ENCODE peak calls at places on chromosomes 13 and 19, in four cellular contexts. I, A, H and Z are unnamed samples. For H3K4me1, the result is how much of the 10 kb centered on the place peaks cover.

GRCh38 chr13:51585234-51585672 is 991 bp downstream of the WDFY2 start:
- DNase-seq in I (no peak), A (no peak), H (no peak), Z (peak)

GRCh38 chr19:39692166-39692565 is 12.1 kb upstream of the LGALS14 start:
- DNase-seq in I (no peak), A (no peak), H (no peak), Z (no peak)

GRCh38 chr19:51140441-51140840 is 1.7 kb upstream of the SIGLEC7 start:
- DNase-seq in I (no peak), A (no peak), H (no peak), Z (no peak)

GRCh38 chr13:39259371-39259770 is 221.1 kb downstream of the NHLRC3 start:
- DNase-seq in I (no peak), A (no peak), H (no peak), Z (no peak)

GRCh38 chr13:40130871-40131636 is 475.6 kb downstream of the COG6 start:
- DNase-seq in I (no peak), A (no peak), H (peak), Z (no peak)

GRCh38 chr19:55373993-55374757 is 2.5 kb upstream of the TMEM190 start:
- DNase-seq in I (no peak), A (no peak), H (peak), Z (peak)

GRCh38 chr19:633786-634639 is 676 bp upstream of the POLRMT start:
- DNase-seq in I (no peak), A (no peak), H (no peak), Z (no peak)

GRCh38 chr13:109871018-109871370 is 84.6 kb upstream of the IRS2 start:
- DNase-seq in I (no peak), A (no peak), H (no peak), Z (peak)

GRCh38 chr13:106390360-106390759 is 145.1 kb downstream of the EFNB2 start:
- DNase-seq in I (no peak), A (no peak), H (no peak), Z (no peak)

GRCh38 chr13:100274942-100275506 is 186.1 kb downstream of the PCCA start:
- DNase-seq in I (no peak), A (no peak), H (no peak), Z (peak)

GRCh38 chr13:30341815-30342570 is 34.6 kb upstream of the KATNAL1 start:
- DNase-seq in I (peak), A (peak), H (no peak), Z (peak)

GRCh38 chr19:33472696-33473624 is 48.6 kb downstream of the PEPD start:
- DNase-seq in I (no peak), A (no peak), H (peak), Z (peak)

GRCh38 chr19:13026478-13026999 is 31.3 kb downstream of the NFIX start:
- DNase-seq in I (no peak), A (no peak), H (peak), Z (peak)

GRCh38 chr19:46000497-46001246 is 5.4 kb downstream of the CCDC61 start:
- DNase-seq in I (no peak), A (peak), H (no peak), Z (no peak)

GRCh38 chr19:1438933-1439358 is 750 bp downstream of the RPS15 start:
- DNase-seq in I (no peak), A (no peak), H (no peak), Z (no peak)

GRCh38 chr19:2423913-2424685 is 3.3 kb downstream of the TIMM13 start:
- DNase-seq in I (no peak), A (no peak), H (no peak), Z (no peak)

GRCh38 chr13:40271511-40271910 is 394.9 kb downstream of the FOXO1 start:
- DNase-seq in I (peak), A (peak), H (no peak), Z (no peak)

GRCh38 chr19:48835734-48836088 is 580 bp downstream of the HSD17B14 start:
- DNase-seq in I (peak), A (peak), H (peak), Z (peak)

GRCh38 chr19:56138069-56138468 is 3.0 kb upstream of the ZNF444 start:
- DNase-seq in I (no peak), A (no peak), H (no peak), Z (no peak)

GRCh38 chr13:50202485-50202884 is 187.2 kb downstream of the KCNRG start:
- DNase-seq in I (no peak), A (no peak), H (no peak), Z (no peak)

GRCh38 chr13:49357694-49358093 is 86.2 kb downstream of the CAB39L start:
- DNase-seq in I (no peak), A (no peak), H (no peak), Z (no peak)

DNA sequence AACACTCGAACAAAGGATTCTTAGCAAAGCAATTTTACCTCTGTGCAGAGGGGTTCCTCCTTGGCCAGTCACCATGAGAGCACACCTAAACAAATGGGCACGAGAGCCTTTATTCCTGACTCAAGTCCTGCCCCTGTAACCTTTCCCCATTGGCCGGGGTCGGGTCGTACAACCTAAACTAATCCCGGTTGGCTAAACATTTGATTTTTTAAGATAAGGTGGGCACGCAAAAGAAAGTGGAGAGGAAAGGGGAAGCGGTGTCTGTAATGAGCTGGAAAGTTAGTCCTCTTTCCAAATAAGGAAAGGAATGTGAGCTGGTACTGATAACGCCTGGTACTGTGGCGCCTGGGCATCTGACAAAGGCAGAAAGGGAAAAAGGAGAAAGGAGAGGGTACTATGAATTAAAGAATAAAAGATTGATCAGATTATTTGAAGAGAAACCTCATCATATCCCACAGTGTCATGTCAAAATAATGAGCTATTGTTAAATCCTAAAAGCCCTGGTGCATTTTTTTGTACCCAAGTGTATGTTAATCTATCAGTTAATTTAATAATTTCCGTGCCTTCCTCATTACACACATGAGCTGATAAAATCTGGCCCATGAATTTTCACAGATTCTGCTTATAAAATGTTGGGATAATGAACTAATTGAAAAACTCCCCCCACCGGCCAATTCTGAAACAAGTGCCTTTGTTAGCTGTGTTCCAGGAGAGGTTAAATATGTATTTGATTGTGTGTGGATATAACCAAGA is 335.7 kb downstream of the RFC3 start:
- DNase-seq in I (no peak), A (no peak), H (no peak), Z (no peak)
- H3K4me1 ChIP-seq in I (under half), A (under half), H (under half), Z (under half)

GRCh38 chr13:99067160-99067985 is 89.5 kb upstream of the DOCK9 start:
- DNase-seq in I (no peak), A (no peak), H (peak), Z (peak)

GRCh38 chr13:99063952-99064351 is 86.1 kb upstream of the DOCK9 start:
- DNase-seq in I (no peak), A (no peak), H (no peak), Z (no peak)

GRCh38 chr13:99066219-99066618 is 88.4 kb upstream of the DOCK9 start:
- DNase-seq in I (no peak), A (no peak), H (no peak), Z (no peak)

GRCh38 chr13:99064624-99065249 is 86.9 kb upstream of the DOCK9 start:
- DNase-seq in I (no peak), A (no peak), H (no peak), Z (no peak)

GRCh38 chr13:99065250-99066015 is 87.6 kb upstream of the DOCK9 start:
- DNase-seq in I (no peak), A (no peak), H (no peak), Z (no peak)
- H3K4me1 ChIP-seq in I (under half), A (under half), H (under half), Z (under half)

DNA sequence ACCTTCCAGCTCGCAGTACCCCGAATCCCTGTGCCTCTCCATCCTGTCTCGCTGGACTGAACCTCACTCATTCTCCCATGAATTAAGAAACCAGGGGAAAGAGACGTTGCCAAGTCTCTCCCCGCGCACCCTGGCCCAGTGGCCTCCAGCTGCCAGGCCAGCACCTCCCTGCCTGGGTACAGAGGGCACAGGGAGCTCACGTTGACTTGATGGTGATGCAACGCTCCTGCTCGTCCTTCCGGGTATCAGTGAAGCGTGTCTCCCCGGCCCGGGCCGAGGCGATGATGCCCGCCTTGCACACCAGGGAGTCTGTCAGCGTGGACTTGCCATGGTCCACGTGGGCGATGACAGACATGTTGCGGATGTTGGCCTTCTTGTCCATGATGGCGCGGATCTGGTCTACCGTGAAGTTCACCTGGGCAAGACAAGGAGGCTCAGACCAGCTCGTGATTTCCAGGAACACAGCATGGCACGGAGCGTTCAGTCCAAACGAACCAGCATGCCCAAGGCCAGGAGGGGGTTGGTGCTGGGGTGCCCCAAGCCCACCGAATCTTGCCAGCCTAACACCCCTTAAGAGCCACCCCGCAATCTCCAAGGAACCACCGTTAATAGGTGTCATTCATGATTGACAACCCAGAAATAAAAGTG is 1.2 kb downstream of the EEF2 start:
- DNase-seq in I (no peak), A (no peak), H (peak), Z (no peak)
- H3K4me1 ChIP-seq in I (under half), A (half or more), H (under half), Z (under half)

DNA sequence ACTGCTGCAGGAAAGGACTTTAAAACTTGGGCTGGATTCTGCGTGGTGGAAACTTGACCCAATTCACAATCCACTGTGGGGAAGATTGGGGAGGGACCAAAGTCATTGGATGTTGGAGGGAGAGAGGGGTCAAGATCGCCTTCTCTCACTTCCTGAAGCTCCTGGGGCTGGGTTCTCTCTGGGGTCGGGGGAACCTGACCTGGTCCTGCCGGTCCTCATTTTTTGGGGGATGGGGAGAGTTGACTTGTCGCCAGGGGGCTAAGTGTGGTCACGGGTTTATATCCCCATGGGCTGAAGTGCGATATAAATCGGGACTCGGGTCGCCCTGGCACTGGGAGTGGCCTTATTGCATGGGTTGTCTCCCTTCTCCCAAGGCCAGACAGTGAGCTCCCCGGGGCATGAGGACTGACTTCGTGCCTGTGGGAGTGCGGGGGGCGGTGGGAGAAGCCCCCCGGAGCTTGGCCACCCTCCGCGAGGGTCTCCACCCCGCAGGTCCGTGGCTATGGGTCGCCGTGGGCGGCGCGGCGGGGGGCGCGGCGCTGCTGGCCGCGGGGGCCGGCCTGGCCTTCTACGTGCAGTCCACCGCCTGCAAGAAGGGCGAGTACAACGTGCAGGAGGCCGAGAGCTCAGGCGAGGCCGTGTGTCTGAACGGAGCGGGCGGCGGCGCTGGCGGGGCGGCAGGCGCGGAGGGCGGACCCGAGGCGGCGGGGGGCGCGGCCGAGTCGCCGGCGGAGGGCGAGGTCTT is 6.3 kb downstream of the ICAM5 start:
- DNase-seq in I (no peak), A (no peak), H (no peak), Z (no peak)
- H3K4me1 ChIP-seq in I (under half), A (under half), H (under half), Z (under half)

DNA sequence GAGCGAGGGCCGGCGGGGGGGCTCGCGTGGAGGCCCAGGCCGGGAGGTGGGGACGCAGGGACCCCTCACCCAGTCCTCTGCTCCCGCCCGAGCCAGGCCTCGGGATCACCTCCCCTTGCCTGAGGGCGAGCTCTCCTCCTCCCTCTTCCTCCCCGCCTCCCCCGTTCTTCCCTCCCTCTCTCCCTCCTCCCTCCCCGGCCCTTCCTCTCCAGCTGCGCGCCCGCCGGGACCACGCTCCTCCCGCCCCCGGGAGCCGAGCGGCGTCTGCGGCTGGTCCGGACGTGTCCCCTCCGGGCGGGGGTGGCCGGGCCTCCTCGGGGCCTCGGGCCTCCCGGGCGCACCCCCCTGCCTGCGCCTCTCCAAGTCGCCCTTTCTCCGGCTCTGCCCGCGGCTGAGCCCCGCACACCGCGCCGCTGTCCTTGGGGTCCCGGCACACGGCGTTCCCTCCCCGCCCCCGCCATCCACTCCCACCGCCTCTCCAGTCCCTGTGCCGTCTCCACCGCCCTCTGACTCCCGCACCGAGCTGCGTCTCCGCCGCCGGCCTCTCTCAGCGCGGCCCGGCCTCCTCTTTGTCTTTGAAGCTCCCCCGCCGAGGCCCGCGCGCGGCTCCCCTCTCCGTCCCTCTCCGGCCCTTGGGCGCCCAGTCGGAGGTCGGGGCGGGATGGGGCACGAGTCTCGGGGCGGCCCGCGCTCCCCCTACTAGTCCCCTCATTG is 5.7 kb downstream of the SOX1 start:
- DNase-seq in I (no peak), A (no peak), H (no peak), Z (no peak)
- H3K4me1 ChIP-seq in I (under half), A (under half), H (under half), Z (under half)

GRCh38 chr13:111177081-111177711 is 62.1 kb downstream of the ARHGEF7 start:
- DNase-seq in I (no peak), A (peak), H (no peak), Z (peak)

GRCh38 chr13:111176421-111176820 is 61.3 kb downstream of the ARHGEF7 start:
- DNase-seq in I (no peak), A (no peak), H (no peak), Z (no peak)

GRCh38 chr13:111179908-111180756 is 65.0 kb downstream of the ARHGEF7 start:
- DNase-seq in I (no peak), A (no peak), H (no peak), Z (no peak)

GRCh38 chr13:111177803-111178389 is 62.8 kb downstream of the ARHGEF7 start:
- DNase-seq in I (no peak), A (no peak), H (no peak), Z (no peak)

GRCh38 chr13:111178417-111178816 is 63.3 kb downstream of the ARHGEF7 start:
- DNase-seq in I (no peak), A (no peak), H (no peak), Z (no peak)
- H3K4me1 ChIP-seq in I (under half), A (half or more), H (under half), Z (under half)

GRCh38 chr13:33278923-33279322 is 6.6 kb downstream of the STARD13 start:
- DNase-seq in I (no peak), A (no peak), H (no peak), Z (no peak)

GRCh38 chr13:33279414-33279813 is 6.1 kb downstream of the STARD13 start:
- DNase-seq in I (no peak), A (no peak), H (peak), Z (no peak)

GRCh38 chr13:33276581-33276980 is 9.0 kb downstream of the STARD13 start:
- DNase-seq in I (no peak), A (no peak), H (no peak), Z (no peak)

GRCh38 chr13:33277351-33277750 is 8.2 kb downstream of the STARD13 start:
- DNase-seq in I (no peak), A (no peak), H (no peak), Z (no peak)

DNA sequence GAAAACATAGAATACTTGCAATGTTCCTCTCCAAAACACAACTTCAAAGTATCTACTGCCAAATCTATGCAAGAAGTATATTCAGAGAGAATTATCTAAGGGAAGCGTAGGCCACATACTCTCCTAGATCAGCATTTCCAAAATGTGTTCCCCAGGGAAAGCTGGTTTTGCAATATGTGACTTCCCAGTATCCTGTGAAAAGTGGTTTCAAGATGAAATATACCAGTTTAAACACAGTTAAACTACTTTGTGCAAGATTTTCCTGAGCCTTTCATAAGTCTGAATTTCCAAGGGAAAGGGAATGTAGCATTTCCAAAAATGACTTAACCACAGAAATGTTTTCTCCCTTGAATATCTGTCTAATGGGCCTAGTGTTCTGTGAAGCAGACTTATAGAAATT is 7.6 kb downstream of the STARD13 start:
- DNase-seq in I (no peak), A (no peak), H (no peak), Z (no peak)
- H3K4me1 ChIP-seq in I (half or more), A (half or more), H (half or more), Z (half or more)